ENCODE peak calls at places on chromosomes 3 and 15, in six cellular contexts. One of them, this sample, is unnamed.

GRCh38 chr3:65412591-65412990 is 626.1 kb downstream of the MAGI1 start:
- DNase-seq in mucosa of descending colon: peak
- DNase-seq in GM06990: peak
- DNase-seq in DND-41: no peak
- DNase-seq in left ventricle myocardium inferior: peak
- DNase-seq in dorsolateral prefrontal cortex: peak
- DNase-seq in this sample: peak

GRCh38 chr3:140420621-140421357 is 257.1 kb upstream of the TRIM42 start:
- DNase-seq in mucosa of descending colon: no peak
- DNase-seq in GM06990: no peak
- DNase-seq in DND-41: no peak
- DNase-seq in left ventricle myocardium inferior: no peak
- DNase-seq in dorsolateral prefrontal cortex: no peak
- DNase-seq in this sample: no peak

GRCh38 chr3:23105048-23105447 is 98.1 kb upstream of the UBE2E2 start:
- DNase-seq in mucosa of descending colon: no peak
- DNase-seq in GM06990: no peak
- DNase-seq in DND-41: no peak
- DNase-seq in left ventricle myocardium inferior: no peak
- DNase-seq in dorsolateral prefrontal cortex: no peak
- DNase-seq in this sample: no peak

GRCh38 chr3:128068156-128068620 is 16.0 kb downstream of the SEC61A1 start:
- DNase-seq in mucosa of descending colon: no peak
- DNase-seq in GM06990: no peak
- DNase-seq in DND-41: peak
- DNase-seq in left ventricle myocardium inferior: no peak
- DNase-seq in dorsolateral prefrontal cortex: no peak
- DNase-seq in this sample: peak

GRCh38 chr3:11607816-11608215 is 35.9 kb downstream of the VGLL4 start:
- DNase-seq in mucosa of descending colon: no peak
- DNase-seq in GM06990: no peak
- DNase-seq in DND-41: no peak
- DNase-seq in left ventricle myocardium inferior: no peak
- DNase-seq in dorsolateral prefrontal cortex: no peak
- DNase-seq in this sample: peak

GRCh38 chr3:39108309-39108708 is 829 bp downstream of the TTC21A start:
- DNase-seq in mucosa of descending colon: no peak
- DNase-seq in GM06990: peak
- DNase-seq in DND-41: peak
- DNase-seq in left ventricle myocardium inferior: no peak
- DNase-seq in dorsolateral prefrontal cortex: no peak
- DNase-seq in this sample: no peak

GRCh38 chr3:59235221-59236012 is 185.6 kb upstream of the CFAP20DC start:
- DNase-seq in mucosa of descending colon: no peak
- DNase-seq in GM06990: peak
- DNase-seq in DND-41: peak
- DNase-seq in left ventricle myocardium inferior: no peak
- DNase-seq in dorsolateral prefrontal cortex: no peak
- DNase-seq in this sample: no peak

GRCh38 chr3:149247929-149248691 is 26.5 kb upstream of the CP start:
- DNase-seq in mucosa of descending colon: no peak
- DNase-seq in GM06990: peak
- DNase-seq in DND-41: no peak
- DNase-seq in left ventricle myocardium inferior: no peak
- DNase-seq in dorsolateral prefrontal cortex: no peak
- DNase-seq in this sample: peak

GRCh38 chr3:45946875-45947274 is 3.6 kb downstream of the CXCR6 start:
- DNase-seq in mucosa of descending colon: no peak
- DNase-seq in GM06990: no peak
- DNase-seq in DND-41: no peak
- DNase-seq in left ventricle myocardium inferior: no peak
- DNase-seq in dorsolateral prefrontal cortex: no peak
- DNase-seq in this sample: no peak

GRCh38 chr3:26964836-26965235 is 342.3 kb downstream of the LRRC3B start:
- DNase-seq in mucosa of descending colon: no peak
- DNase-seq in GM06990: no peak
- DNase-seq in DND-41: no peak
- DNase-seq in left ventricle myocardium inferior: no peak
- DNase-seq in dorsolateral prefrontal cortex: no peak
- DNase-seq in this sample: no peak

GRCh38 chr15:100461049-100461448 is 67.7 kb downstream of the CERS3 start:
- DNase-seq in mucosa of descending colon: no peak
- DNase-seq in GM06990: peak
- DNase-seq in DND-41: no peak
- DNase-seq in left ventricle myocardium inferior: no peak
- DNase-seq in dorsolateral prefrontal cortex: no peak
- DNase-seq in this sample: no peak
- H3K4me3 ChIP-seq in mucosa of descending colon: no peak
- H3K4me3 ChIP-seq in GM06990: no peak
- H3K4me3 ChIP-seq in DND-41: no peak
- H3K4me3 ChIP-seq in left ventricle myocardium inferior: no peak
- H3K4me3 ChIP-seq in dorsolateral prefrontal cortex: no peak
- H3K4me3 ChIP-seq in this sample: no peak

DNA sequence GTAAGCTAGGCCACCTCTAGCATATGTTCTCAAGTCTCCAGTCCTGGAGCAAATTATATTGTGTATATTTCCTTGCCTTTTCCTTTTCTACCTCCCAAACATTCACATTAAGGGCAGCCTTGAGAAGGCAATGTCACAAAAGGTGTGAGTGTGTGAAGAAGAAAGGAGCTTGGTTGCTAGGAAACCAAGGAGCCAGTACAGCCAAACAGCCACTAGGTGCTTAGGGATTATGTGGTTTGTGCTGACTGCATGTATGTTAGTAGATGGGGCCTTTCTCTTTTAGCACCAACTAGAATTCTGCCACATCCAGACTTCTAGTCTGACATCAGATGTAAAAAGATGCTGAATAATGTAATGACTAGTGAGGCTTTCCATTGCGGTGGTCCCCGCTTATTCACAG is 118.8 kb upstream of the DAZL start:
- DNase-seq in mucosa of descending colon: no peak
- DNase-seq in GM06990: no peak
- DNase-seq in DND-41: peak
- DNase-seq in left ventricle myocardium inferior: no peak
- DNase-seq in dorsolateral prefrontal cortex: no peak
- DNase-seq in this sample: peak
- TF ChIP-seq CTCF in mucosa of descending colon: no peak
- TF ChIP-seq CTCF in GM06990: peak
- TF ChIP-seq CTCF in DND-41: peak
- TF ChIP-seq CTCF in left ventricle myocardium inferior: peak
- TF ChIP-seq CTCF in dorsolateral prefrontal cortex: no peak
- TF ChIP-seq CTCF in this sample: no peak

DNA sequence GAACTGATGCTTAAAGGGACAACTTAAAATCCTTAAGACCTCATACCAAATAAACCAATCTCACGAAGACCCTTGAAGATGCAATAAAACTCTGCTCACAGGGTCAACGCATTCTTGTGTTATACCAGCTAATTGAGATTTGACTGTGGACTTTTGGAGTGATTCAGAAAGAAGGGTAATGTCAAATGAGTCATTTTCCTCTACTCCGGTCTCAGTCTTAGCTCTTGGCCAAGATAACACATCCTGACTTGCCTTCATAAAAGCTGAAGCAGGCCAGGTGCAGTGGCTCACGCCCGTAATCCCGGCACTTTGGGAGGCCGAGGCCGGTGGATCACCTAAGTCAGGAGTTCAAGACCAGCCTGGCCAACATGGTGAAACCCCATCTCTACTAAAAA is 3.8 kb downstream of the PKM start:
- DNase-seq in mucosa of descending colon: peak
- DNase-seq in GM06990: peak
- DNase-seq in DND-41: peak
- DNase-seq in left ventricle myocardium inferior: no peak
- DNase-seq in dorsolateral prefrontal cortex: no peak
- DNase-seq in this sample: peak
- H3K4me3 ChIP-seq in mucosa of descending colon: no peak
- H3K4me3 ChIP-seq in GM06990: peak
- H3K4me3 ChIP-seq in DND-41: no peak
- H3K4me3 ChIP-seq in left ventricle myocardium inferior: peak
- H3K4me3 ChIP-seq in dorsolateral prefrontal cortex: peak
- H3K4me3 ChIP-seq in this sample: peak

GRCh38 chr15:93001881-93002280 is 87.1 kb downstream of the RGMA start:
- DNase-seq in mucosa of descending colon: no peak
- DNase-seq in GM06990: no peak
- DNase-seq in DND-41: no peak
- DNase-seq in left ventricle myocardium inferior: no peak
- DNase-seq in dorsolateral prefrontal cortex: no peak
- DNase-seq in this sample: no peak
- TF ChIP-seq CTCF in mucosa of descending colon: no peak
- TF ChIP-seq CTCF in GM06990: no peak
- TF ChIP-seq CTCF in DND-41: peak
- TF ChIP-seq CTCF in left ventricle myocardium inferior: peak
- TF ChIP-seq CTCF in dorsolateral prefrontal cortex: no peak
- TF ChIP-seq CTCF in this sample: no peak

GRCh38 chr3:153315781-153316180 is 153.8 kb downstream of the RAP2B start:
- DNase-seq in mucosa of descending colon: no peak
- DNase-seq in GM06990: no peak
- DNase-seq in DND-41: no peak
- DNase-seq in left ventricle myocardium inferior: no peak
- DNase-seq in dorsolateral prefrontal cortex: no peak
- DNase-seq in this sample: no peak

GRCh38 chr3:153319691-153320552 is 157.9 kb downstream of the RAP2B start:
- DNase-seq in mucosa of descending colon: no peak
- DNase-seq in GM06990: no peak
- DNase-seq in DND-41: no peak
- DNase-seq in left ventricle myocardium inferior: no peak
- DNase-seq in dorsolateral prefrontal cortex: no peak
- DNase-seq in this sample: no peak

GRCh38 chr3:153320585-153321128 is 158.6 kb downstream of the RAP2B start:
- DNase-seq in mucosa of descending colon: no peak
- DNase-seq in GM06990: no peak
- DNase-seq in DND-41: no peak
- DNase-seq in left ventricle myocardium inferior: no peak
- DNase-seq in dorsolateral prefrontal cortex: no peak
- DNase-seq in this sample: no peak
- H3K4me3 ChIP-seq in mucosa of descending colon: no peak
- H3K4me3 ChIP-seq in GM06990: no peak
- H3K4me3 ChIP-seq in DND-41: no peak
- H3K4me3 ChIP-seq in left ventricle myocardium inferior: peak
- H3K4me3 ChIP-seq in dorsolateral prefrontal cortex: no peak
- H3K4me3 ChIP-seq in this sample: no peak

DNA sequence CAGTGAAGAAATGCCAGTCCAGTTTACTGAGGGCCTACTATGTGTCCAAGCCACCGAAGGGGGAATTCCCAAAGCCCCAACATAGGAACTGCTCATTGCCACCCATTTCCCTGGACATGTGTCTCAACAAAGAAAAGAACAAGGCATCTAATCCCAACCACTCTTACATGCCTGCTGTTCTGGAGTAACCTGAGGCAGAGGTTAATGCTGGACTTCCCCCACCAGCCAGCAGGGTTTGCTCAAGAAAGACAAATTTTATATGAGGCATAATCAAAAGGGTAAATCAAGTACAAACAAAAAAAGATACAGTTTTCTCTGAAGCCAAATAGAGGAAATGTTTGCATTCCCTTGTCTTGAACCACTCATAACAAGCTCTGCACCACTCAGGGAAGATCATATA is 4.1 kb downstream of the ADCY5 start:
- DNase-seq in mucosa of descending colon: no peak
- DNase-seq in GM06990: no peak
- DNase-seq in DND-41: no peak
- DNase-seq in left ventricle myocardium inferior: no peak
- DNase-seq in dorsolateral prefrontal cortex: no peak
- DNase-seq in this sample: no peak
- TF ChIP-seq CTCF in mucosa of descending colon: no peak
- TF ChIP-seq CTCF in GM06990: no peak
- TF ChIP-seq CTCF in DND-41: no peak
- TF ChIP-seq CTCF in left ventricle myocardium inferior: peak
- TF ChIP-seq CTCF in dorsolateral prefrontal cortex: no peak
- TF ChIP-seq CTCF in this sample: no peak